ENCODE peak calls at places on chromosomes 7 and 10, in eight cellular contexts. A, P, C, E, S, U, Q and X are unnamed samples.

GRCh38 chr10:17009228-17009700 is 120.3 kb downstream of the CUBN start:
- DNase-seq in E (peak; percentile 59), P (no peak), Q (no peak), C (no peak), U (no peak), A (no peak), S (no peak), X (no peak)

GRCh38 chr7:91313113-91313512 is 48.9 kb downstream of the FZD1 start:
- DNase-seq in P (no peak), S (no peak), U (no peak), C (no peak), A (no peak), Q (no peak), E (no peak), X (no peak)

GRCh38 chr7:151992375-151992774 is 33.1 kb upstream of the GALNT11 start:
- DNase-seq in E (no peak), S (peak; percentile 56), U (peak; percentile 85), C (peak; percentile 62), Q (peak; percentile 81), A (no peak), P (peak; percentile 86), X (peak; percentile 44)

GRCh38 chr7:18119985-18120384 is 92.3 kb upstream of the PRPS1L1 start:
- DNase-seq in Q (peak; percentile 7), P (no peak), C (no peak), A (no peak), U (peak; percentile 3), E (no peak), S (no peak), X (peak; percentile 31)

GRCh38 chr7:2516194-2516555 is 3.4 kb upstream of the LFNG start:
- DNase-seq in E (no peak), U (no peak), Q (peak; percentile 56), C (no peak), S (no peak), A (no peak), P (no peak), X (no peak)

GRCh38 chr7:99379043-99379577 is 4.6 kb downstream of the ARPC1B start:
- DNase-seq in A (no peak), S (no peak), P (no peak), U (no peak), C (peak; percentile 65), Q (peak; percentile 55), E (peak; percentile 78), X (peak; percentile 43)

GRCh38 chr7:74023037-74023436 is 4.9 kb upstream of the ELN start:
- DNase-seq in A (peak; percentile 94), P (peak; percentile 94), U (no peak), E (peak; percentile 71), S (no peak), Q (peak; percentile 56), C (no peak), X (no peak)

GRCh38 chr7:14748461-14748860 is 154.1 kb downstream of the DGKB start:
- DNase-seq in S (no peak), P (no peak), E (no peak), A (no peak), U (peak; percentile 39), Q (no peak), C (no peak), X (no peak)

GRCh38 chr10:91632671-91633550 is at the start of gene PPP1R3C:
- DNase-seq in C (peak; percentile 14), A (peak; percentile 96), U (no peak), Q (peak; percentile 93), P (peak; percentile 97), E (peak; percentile 86), S (peak; percentile 93), X (peak; percentile 81)

GRCh38 chr7:35722054-35722849 is 27.3 kb upstream of the HERPUD2 start:
- DNase-seq in U (no peak), A (no peak), C (no peak), S (no peak), Q (no peak), E (no peak), P (no peak), X (no peak)

GRCh38 chr7:92835140-92835850 is 1.1 kb downstream of the CDK6 start:
- DNase-seq in E (peak; percentile 34), P (peak; percentile 86), S (peak; percentile 52), Q (peak; percentile 79), A (peak; percentile 82), U (peak; percentile 72), C (peak; percentile 45), X (peak; percentile 64)

GRCh38 chr10:12448340-12448728 is 99.0 kb downstream of the CAMK1D start:
- DNase-seq in C (no peak), U (no peak), S (no peak), P (no peak), A (no peak), E (no peak), Q (peak; percentile 16), X (no peak)

GRCh38 chr7:81447351-81447952 is 322.4 kb downstream of the HGF start:
- DNase-seq in C (no peak), U (peak; percentile 47), A (no peak), S (no peak), Q (peak; percentile 83), P (no peak), E (no peak), X (no peak)

GRCh38 chr10:46544989-46545791 is 11.3 kb downstream of the GPRIN2 start:
- DNase-seq in S (no peak), E (peak; percentile 12), U (peak; percentile 10), C (no peak), A (peak; percentile 74), Q (peak; percentile 86), P (peak; percentile 45), X (no peak)

GRCh38 chr10:103451871-103452713 is at the start of gene CALHM2:
- DNase-seq in C (peak; percentile 43), U (no peak), E (peak; percentile 73), A (peak; percentile 91), Q (peak; percentile 31), P (peak; percentile 90), S (peak; percentile 70), X (peak; percentile 47)

GRCh38 chr7:130814753-130815152 is 80.7 kb upstream of the KLF14 start:
- DNase-seq in U (peak; percentile 26), Q (peak; percentile 32), P (no peak), A (no peak), E (no peak), S (no peak), C (no peak), X (no peak)
- H3K4me3 ChIP-seq in U (no peak overlapping the region), Q (no peak overlapping the region), P (no peak overlapping the region), A (no peak overlapping the region), E (no peak overlapping the region), S (no peak overlapping the region), C (no peak overlapping the region), X (no peak overlapping the region)

DNA sequence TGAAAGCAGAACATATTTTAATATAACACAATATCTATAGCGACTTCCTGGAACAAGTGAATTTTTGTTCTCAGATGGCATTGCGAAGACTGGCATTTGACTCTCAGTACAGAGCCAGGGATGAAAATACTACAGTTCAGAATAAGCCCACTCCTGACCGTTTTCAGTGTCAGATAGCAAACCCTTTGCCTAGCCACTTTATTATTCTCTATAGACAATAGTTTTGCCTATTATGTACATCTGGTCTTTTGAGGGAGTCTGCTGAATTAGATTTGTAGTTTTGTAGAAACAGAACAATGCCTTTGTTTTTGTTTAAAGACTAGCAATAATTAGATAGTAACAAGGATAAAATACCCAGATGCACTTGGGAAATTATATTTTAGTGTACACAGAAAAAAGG is 2.3 kb downstream of the MINPP1 start:
- DNase-seq in Q (no peak), A (no peak), P (no peak), S (no peak), U (no peak), C (no peak), E (no peak), X (no peak)
- H3K4me3 ChIP-seq in Q (no peak overlapping the region), A (no peak overlapping the region), P (peak overlapping the region; percentile 75), S (no peak overlapping the region), U (no peak overlapping the region), C (no peak overlapping the region), E (no peak overlapping the region), X (no peak overlapping the region)

GRCh38 chr10:117536359-117536861 is 6.1 kb upstream of the EMX2 start:
- DNase-seq in C (no peak), A (no peak), P (no peak), U (no peak), E (no peak), Q (no peak), S (no peak), X (no peak)
- H3K4me3 ChIP-seq in C (no peak overlapping the region), A (no peak overlapping the region), P (peak overlapping the region; percentile 39), U (no peak overlapping the region), E (peak overlapping the region; percentile 37), Q (no peak overlapping the region), S (no peak overlapping the region), X (no peak overlapping the region)

GRCh38 chr10:73553316-73553715 is 37.8 kb downstream of the USP54 start:
- DNase-seq in C (no peak), U (no peak), P (no peak), S (no peak), E (no peak), A (no peak), Q (no peak), X (peak; percentile 29)
- H3K4me3 ChIP-seq in C (no peak overlapping the region), U (no peak overlapping the region), P (no peak overlapping the region), S (no peak overlapping the region), E (no peak overlapping the region), A (no peak overlapping the region), Q (no peak overlapping the region), X (no peak overlapping the region)

GRCh38 chr7:37771342-37771741 is 77.1 kb upstream of the NME8 start:
- DNase-seq in P (no peak), U (no peak), C (no peak), S (no peak), Q (no peak), E (no peak), A (no peak), X (no peak)

GRCh38 chr7:37775921-37776320 is 72.5 kb upstream of the NME8 start:
- DNase-seq in S (no peak), P (no peak), C (no peak), Q (no peak), U (no peak), A (no peak), E (no peak), X (no peak)

GRCh38 chr7:37765872-37766525 is 82.4 kb upstream of the NME8 start:
- DNase-seq in U (no peak), S (no peak), E (no peak), A (no peak), Q (no peak), P (no peak), C (no peak), X (no peak)

DNA sequence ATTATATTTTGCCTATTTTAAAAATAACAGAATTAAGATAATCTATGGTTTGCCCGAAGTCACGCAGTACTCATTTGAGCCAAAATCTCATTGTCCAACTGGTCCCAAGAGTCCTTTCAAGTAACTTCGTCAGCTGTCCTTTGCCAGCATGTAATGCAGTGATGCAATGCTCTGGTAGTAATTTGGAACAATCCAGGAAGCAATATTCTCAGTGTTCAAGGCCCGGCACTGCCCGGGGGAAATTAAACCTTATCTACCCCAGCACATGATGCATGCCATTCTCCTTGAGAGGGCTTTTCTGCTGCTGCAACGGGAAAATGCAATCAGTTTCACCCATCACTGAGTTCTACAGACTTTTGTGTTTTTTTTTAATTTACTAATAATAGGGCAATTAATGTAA is 77.6 kb upstream of the NME8 start:
- DNase-seq in Q (no peak), U (no peak), C (no peak), A (no peak), P (no peak), S (no peak), E (no peak), X (no peak)
- H3K4me3 ChIP-seq in Q (no peak overlapping the region), U (no peak overlapping the region), C (no peak overlapping the region), A (no peak overlapping the region), P (no peak overlapping the region), S (no peak overlapping the region), E (no peak overlapping the region), X (no peak overlapping the region)

DNA sequence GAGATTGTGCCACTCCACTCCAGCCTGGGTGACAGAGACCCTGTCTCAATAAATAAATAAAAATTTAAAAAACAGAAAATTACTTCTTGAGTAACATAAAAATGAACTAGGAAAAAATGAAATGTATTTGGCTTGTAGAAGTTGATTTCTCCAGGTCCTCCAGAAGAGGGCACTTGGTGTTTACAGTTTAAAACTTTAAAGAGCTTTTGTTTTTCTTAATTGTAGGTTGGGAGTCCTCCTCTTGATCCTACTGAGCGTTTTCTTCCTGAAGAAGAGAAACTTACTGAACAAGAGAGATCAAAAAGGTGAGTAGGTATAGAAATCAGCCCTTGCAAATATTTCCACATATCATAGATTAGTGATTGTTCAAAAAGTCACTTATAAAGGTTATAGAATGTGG is 16.2 kb downstream of the KIFBP start:
- DNase-seq in C (no peak), P (no peak), E (no peak), A (no peak), S (no peak), Q (peak; percentile 47), U (peak; percentile 18), X (no peak)
- H3K4me3 ChIP-seq in C (no peak overlapping the region), P (no peak overlapping the region), E (no peak overlapping the region), A (no peak overlapping the region), S (no peak overlapping the region), Q (no peak overlapping the region), U (no peak overlapping the region), X (no peak overlapping the region)